ENCODE peak calls at places on chromosomes 3 and 15, in seven cellular contexts. I, C, N, U, W, B and V are unnamed samples.

GRCh38 chr3:170999737-171000242 is 26.7 kb downstream of the SLC2A2 start:
- DNase-seq in I (no peak), C (no peak), N (no peak), U (peak; percentile 92), W (peak; percentile 88), B (no peak), V (no peak)

GRCh38 chr3:153026026-153026425 is 136.0 kb upstream of the RAP2B start:
- DNase-seq in I (no peak), C (no peak), N (no peak), U (peak; percentile 30), W (no peak), B (peak; percentile 52), V (no peak)

GRCh38 chr3:169628567-169628966 is 34.9 kb downstream of the MECOM start:
- DNase-seq in I (no peak), C (no peak), N (no peak), U (no peak), W (no peak), B (no peak), V (no peak)

GRCh38 chr15:95291878-95292472 is 1038.5 kb upstream of the NR2F2 start:
- DNase-seq in I (no peak), C (no peak), N (no peak), U (no peak), W (peak; percentile 25), B (peak; percentile 54), V (no peak)

GRCh38 chr15:98743177-98743576 is 94.8 kb downstream of the IGF1R start:
- DNase-seq in I (no peak), C (no peak), N (no peak), U (no peak), W (peak; percentile 76), B (no peak), V (no peak)

GRCh38 chr3:123752228-123752627 is 131.9 kb downstream of the MYLK start:
- DNase-seq in I (no peak), C (peak; percentile 13), N (no peak), U (no peak), W (no peak), B (no peak), V (no peak)

GRCh38 chr15:79922512-79923067 is 25.8 kb upstream of the MTHFS start:
- DNase-seq in I (no peak), C (no peak), N (no peak), U (no peak), W (no peak), B (no peak), V (no peak)

GRCh38 chr15:59329570-59330350 is 42.9 kb downstream of the MYO1E start:
- DNase-seq in I (no peak), C (no peak), N (no peak), U (peak; percentile 97), W (peak; percentile 76), B (no peak), V (no peak)

GRCh38 chr3:101635954-101636798 is 40.8 kb downstream of the ZBTB11 start:
- DNase-seq in I (peak; percentile 58), C (peak; percentile 86), N (peak; percentile 81), U (peak; percentile 15), W (peak; percentile 64), B (peak; percentile 73), V (peak; percentile 71)

GRCh38 chr15:98668566-98669308 is 20.4 kb downstream of the IGF1R start:
- DNase-seq in I (peak; percentile 38), C (no peak), N (no peak), U (peak; percentile 78), W (no peak), B (no peak), V (no peak)

GRCh38 chr3:112815981-112816380 is 30.7 kb downstream of the CD200R1L start:
- DNase-seq in I (no peak), C (no peak), N (no peak), U (peak; percentile 62), W (no peak), B (no peak), V (no peak)

GRCh38 chr15:79025201-79025600 is 65.4 kb downstream of the RASGRF1 start:
- DNase-seq in I (no peak), C (no peak), N (peak; percentile 40), U (no peak), W (peak; percentile 36), B (peak; percentile 76), V (no peak)

GRCh38 chr3:197789309-197789708 is 1.7 kb upstream of the LRCH3 start:
- DNase-seq in I (no peak), C (no peak), N (no peak), U (no peak), W (no peak), B (no peak), V (no peak)

GRCh38 chr3:20861454-20861853 is 675.4 kb upstream of the SGO1 start:
- DNase-seq in I (no peak), C (no peak), N (no peak), U (peak; percentile 10), W (peak; percentile 43), B (no peak), V (no peak)

GRCh38 chr3:122925756-122926155 is 101.8 kb downstream of the SEMA5B start:
- DNase-seq in I (no peak), C (peak; percentile 72), N (no peak), U (no peak), W (no peak), B (no peak), V (no peak)

GRCh38 chr15:84034831-84035753 is 200.5 kb upstream of the GOLGA6L4 start:
- DNase-seq in I (no peak), C (no peak), N (peak; percentile 20), U (peak; percentile 38), W (peak; percentile 53), B (peak; percentile 27), V (no peak)

GRCh38 chr15:73034213-73034612 is 18.1 kb upstream of the NEO1 start:
- DNase-seq in I (no peak), C (no peak), N (no peak), U (no peak), W (no peak), B (no peak), V (no peak)

GRCh38 chr15:63494406-63494805 is 10.0 kb upstream of the USP3 start:
- DNase-seq in I (no peak), C (no peak), N (no peak), U (no peak), W (no peak), B (no peak), V (no peak)

GRCh38 chr3:105430460-105430859 is 63.8 kb downstream of the ALCAM start:
- DNase-seq in I (no peak), C (no peak), N (no peak), U (no peak), W (no peak), B (no peak), V (no peak)

GRCh38 chr3:100954990-100955389 is 38.2 kb downstream of the ABI3BP start:
- DNase-seq in I (no peak), C (peak; percentile 86), N (no peak), U (peak; percentile 93), W (no peak), B (no peak), V (no peak)

GRCh38 chr3:46982581-46982980 is 3.1 kb downstream of the NBEAL2 start:
- DNase-seq in I (no peak), C (no peak), N (no peak), U (no peak), W (no peak), B (no peak), V (no peak)

GRCh38 chr3:153219147-153219546 is 57.1 kb downstream of the RAP2B start:
- DNase-seq in I (no peak), C (no peak), N (no peak), U (peak; percentile 66), W (no peak), B (no peak), V (no peak)

GRCh38 chr15:77430213-77430612 is 9.5 kb downstream of the HMG20A start:
- DNase-seq in I (no peak), C (no peak), N (no peak), U (no peak), W (no peak), B (no peak), V (no peak)

DNA sequence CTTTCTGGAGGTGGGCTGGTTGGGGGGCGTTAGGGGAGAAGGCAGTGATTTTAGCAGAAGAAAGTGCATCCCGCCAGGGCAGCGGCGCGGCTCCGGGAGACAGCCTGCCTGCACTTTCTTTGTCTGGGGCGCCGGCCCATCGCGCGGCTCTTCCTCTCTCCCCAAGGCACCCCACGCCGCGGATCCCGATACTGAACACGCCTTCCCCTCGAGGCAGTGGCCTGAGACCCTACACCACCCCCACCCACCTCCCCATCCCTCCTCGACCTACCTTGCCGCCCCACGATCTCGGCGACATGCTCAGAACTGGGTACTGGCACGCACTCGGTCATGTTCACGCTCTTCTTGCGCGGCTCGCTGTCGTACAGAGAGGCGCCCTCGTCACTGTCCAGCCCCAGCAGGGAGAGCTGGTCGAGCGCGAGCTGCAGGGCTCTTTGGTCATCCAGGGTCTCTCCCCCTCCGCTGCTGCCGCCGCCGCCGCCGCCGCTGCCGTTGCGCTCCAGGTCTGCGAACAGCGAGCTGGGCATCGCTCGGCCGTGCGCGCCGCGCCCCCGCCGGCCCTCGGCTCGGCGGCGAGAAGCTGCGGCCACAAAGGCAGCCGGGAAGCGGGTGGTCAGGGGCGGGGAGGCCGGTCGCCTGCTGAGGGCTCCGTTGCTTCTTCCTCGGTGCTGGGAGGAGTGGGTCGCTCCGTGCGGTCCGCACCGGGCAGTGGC is 483 bp downstream of the MEX3B start:
- DNase-seq in I (no peak), C (peak; percentile 91), N (peak; percentile 55), U (peak; percentile 60), W (peak; percentile 55), B (peak; percentile 29), V (peak; percentile 34)
- TF ChIP-seq CTCF in I (no peak), C (no peak), N (no peak), U (no peak), W (no peak), B (no peak), V (no peak)

DNA sequence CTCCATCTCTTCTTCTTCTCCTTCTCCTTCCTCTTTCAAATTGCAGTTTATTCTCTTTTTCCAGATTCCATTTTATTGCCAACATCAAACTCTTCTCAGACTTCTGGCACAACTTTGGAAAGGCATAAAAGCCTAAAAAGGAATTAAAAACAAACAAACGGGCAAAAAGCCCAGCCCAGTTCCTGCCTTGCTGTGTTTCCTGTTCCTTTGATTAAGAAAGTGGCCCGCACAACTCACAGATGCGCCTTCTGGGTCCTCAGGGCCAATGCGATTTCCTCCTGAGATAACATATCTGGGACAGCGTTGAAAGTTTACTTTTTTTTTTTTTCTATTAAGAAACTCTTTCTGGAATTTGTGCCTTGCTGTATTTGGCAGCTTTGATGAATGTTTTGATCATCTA is 158.8 kb upstream of the UBE3A start:
- DNase-seq in I (no peak), C (no peak), N (no peak), U (no peak), W (no peak), B (no peak), V (no peak)
- TF ChIP-seq CTCF in I (no peak), C (no peak), N (no peak), U (no peak), W (no peak), B (no peak), V (no peak)

GRCh38 chr3:7787871-7788828 is 713.5 kb upstream of the LMCD1 start:
- DNase-seq in I (no peak), C (no peak), N (no peak), U (peak; percentile 63), W (peak; percentile 26), B (no peak), V (no peak)
- TF ChIP-seq CTCF in I (no peak), C (no peak), N (no peak), U (no peak), W (no peak), B (no peak), V (no peak)

DNA sequence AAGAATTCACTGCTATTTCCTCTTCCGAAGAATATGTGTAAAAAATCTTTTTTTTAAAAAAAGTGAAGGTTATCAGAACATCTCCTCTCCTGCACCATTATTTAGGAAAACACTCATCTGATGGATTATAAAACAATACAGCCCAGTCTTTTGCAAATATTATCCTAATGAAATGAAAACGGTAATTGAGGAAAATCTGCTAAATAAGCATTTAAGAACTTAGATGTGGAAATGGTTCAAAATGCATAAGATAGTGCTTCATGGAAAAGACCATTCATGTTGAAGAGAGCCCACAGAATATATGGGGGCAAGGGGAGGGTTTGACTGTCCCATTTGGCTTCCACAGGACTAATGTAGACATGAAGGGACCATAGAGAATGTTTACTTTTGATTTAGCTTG is 47.8 kb downstream of the ISL2 start:
- DNase-seq in I (no peak), C (no peak), N (no peak), U (no peak), W (no peak), B (no peak), V (no peak)
- TF ChIP-seq CTCF in I (no peak), C (no peak), N (no peak), U (no peak), W (no peak), B (no peak), V (no peak)